ENCODE peak calls at places on chromosomes 5 and 9, in four cellular contexts. T, X, V and R are unnamed samples.
A peak's percentile ranks its signal among the peaks of the same experiment; 100 is the strongest.

GRCh38 chr9:134422301-134422700 is 96.0 kb downstream of the RXRA start:
- DNase-seq in T (peak; percentile 92), V (no peak), X (no peak), R (peak; percentile 98)

GRCh38 chr5:17333755-17334154 is 116.3 kb downstream of the BASP1 start:
- DNase-seq in V (no peak), T (no peak), X (no peak), R (no peak)

GRCh38 chr5:153551537-153552079 is 61.1 kb downstream of the GRIA1 start:
- DNase-seq in V (no peak), X (peak; percentile 61), T (peak; percentile 22), R (no peak)

GRCh38 chr5:150350524-150351344 is 6.8 kb upstream of the TCOF1 start:
- DNase-seq in X (peak; percentile 83), T (peak; percentile 88), V (peak; percentile 76), R (peak; percentile 77)

GRCh38 chr5:149371296-149371962 is 7.7 kb downstream of the IL17B start:
- DNase-seq in X (peak; percentile 62), V (no peak), T (peak; percentile 63), R (peak; percentile 74)

GRCh38 chr5:80125962-80126480 is 90.9 kb downstream of the THBS4 start:
- DNase-seq in X (no peak), V (no peak), T (no peak), R (no peak)

GRCh38 chr5:16773990-16774389 is 157.2 kb upstream of the RETREG1 start:
- DNase-seq in X (peak; percentile 47), T (no peak), V (no peak), R (no peak)

GRCh38 chr5:28084069-28084468 is 1045.7 kb upstream of the CDH9 start:
- DNase-seq in T (no peak), X (no peak), V (no peak), R (no peak)

GRCh38 chr9:89667730-89668129 is 62.9 kb downstream of the GADD45G start:
- DNase-seq in V (no peak), X (no peak), T (no peak), R (peak; percentile 62)

GRCh38 chr9:1383823-1384580 is 333.8 kb downstream of the DMRT2 start:
- DNase-seq in V (no peak), X (no peak), T (no peak), R (no peak)

GRCh38 chr5:109689740-109690455 is at the start of gene MAN2A1:
- DNase-seq in T (peak; percentile 83), X (peak; percentile 71), V (peak; percentile 70), R (peak; percentile 87)

GRCh38 chr5:68225188-68225910 is 9.8 kb downstream of the PIK3R1 start:
- DNase-seq in V (peak; percentile 89), T (peak; percentile 90), X (peak; percentile 28), R (peak; percentile 87)

GRCh38 chr9:33867747-33868429 is 50.9 kb downstream of the UBE2R2 start:
- DNase-seq in T (peak; percentile 86), X (no peak), V (peak; percentile 79), R (no peak)

GRCh38 chr5:28344803-28345433 is 1306.5 kb upstream of the CDH9 start:
- DNase-seq in V (no peak), X (peak; percentile 45), T (no peak), R (no peak)

GRCh38 chr5:180813418-180813817 is 10.8 kb upstream of the MGAT1 start:
- DNase-seq in T (no peak), V (no peak), X (peak; percentile 37), R (no peak)

GRCh38 chr5:88602584-88602983 is 280.4 kb downstream of the MEF2C start:
- DNase-seq in X (peak; percentile 44), T (no peak), V (no peak), R (peak; percentile 23)

GRCh38 chr5:111950660-111951059 is 193.7 kb upstream of the NREP start:
- DNase-seq in X (no peak), T (no peak), V (no peak), R (no peak)

GRCh38 chr9:97307091-97307490 is 368 bp upstream of the CCDC180 start:
- DNase-seq in V (peak; percentile 74), T (peak; percentile 95), X (no peak), R (peak; percentile 57)

GRCh38 chr9:107952773-107953172 is 463.2 kb upstream of the KLF4 start:
- DNase-seq in X (no peak), T (no peak), V (no peak), R (no peak)

GRCh38 chr5:100273846-100274580 is 261.2 kb upstream of the FAM174A start:
- DNase-seq in X (no peak), V (no peak), T (peak; percentile 39), R (no peak)

GRCh38 chr5:167642779-167643517 is 648.5 kb upstream of the WWC1 start:
- DNase-seq in T (no peak), V (no peak), X (peak; percentile 39), R (no peak)

GRCh38 chr5:98769006-98769255 is 4.5 kb upstream of the RGMB start:
- DNase-seq in T (no peak), X (no peak), V (no peak), R (peak; percentile 40)

GRCh38 chr5:1562599-1562998 is 38.8 kb upstream of the LPCAT1 start:
- DNase-seq in V (no peak), X (no peak), T (no peak), R (no peak)

GRCh38 chr9:137299938-137300337 is 2.1 kb downstream of the NRARP start:
- DNase-seq in V (no peak), X (no peak), T (no peak), R (peak; percentile 59)

GRCh38 chr5:44935871-44936270 is 127.1 kb downstream of the MRPS30 start:
- DNase-seq in X (no peak), T (no peak), V (no peak), R (no peak)

GRCh38 chr9:73441890-73442818 is 290.5 kb downstream of the ANXA1 start:
- DNase-seq in V (no peak), X (no peak), T (no peak), R (no peak)

GRCh38 chr9:93028448-93029006 is 30.0 kb upstream of the SUSD3 start:
- DNase-seq in V (no peak), T (no peak), X (no peak), R (peak; percentile 33)

GRCh38 chr9:121154782-121155181 is 46.9 kb downstream of the RAB14 start:
- DNase-seq in T (no peak), V (no peak), X (no peak), R (no peak)

GRCh38 chr5:75152861-75153260 is 83.8 kb downstream of the ANKRD31 start:
- DNase-seq in T (no peak), X (no peak), V (no peak), R (peak; percentile 54)

DNA sequence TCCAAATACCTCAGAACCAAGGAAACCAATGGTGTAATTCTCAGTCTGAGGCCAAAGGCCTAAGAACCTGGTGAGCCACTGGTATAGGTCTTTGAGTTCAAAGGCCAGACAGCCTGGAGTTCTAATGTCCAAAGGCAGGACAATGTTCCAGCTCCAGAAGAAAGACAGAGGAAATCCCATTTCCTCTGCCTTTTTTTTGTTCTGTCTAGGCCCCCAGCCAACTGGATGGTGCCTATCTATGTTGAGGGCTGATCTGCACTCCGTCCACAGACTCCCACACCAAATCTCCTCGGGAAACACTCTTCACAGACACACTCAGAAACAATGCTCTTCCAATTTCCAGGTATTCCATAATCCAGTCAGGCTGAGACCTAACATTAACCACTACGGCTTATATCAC is 30.1 kb downstream of the FNIP1 start:
- DNase-seq in V (no peak), X (no peak), T (no peak), R (peak; percentile 36)
- H3K9me3 ChIP-seq in V (no peaks in the 10 kb centered on the region), X (peaks cover 2% of the 10 kb centered on the region), T (no peaks in the 10 kb centered on the region), R (no peaks in the 10 kb centered on the region)

DNA sequence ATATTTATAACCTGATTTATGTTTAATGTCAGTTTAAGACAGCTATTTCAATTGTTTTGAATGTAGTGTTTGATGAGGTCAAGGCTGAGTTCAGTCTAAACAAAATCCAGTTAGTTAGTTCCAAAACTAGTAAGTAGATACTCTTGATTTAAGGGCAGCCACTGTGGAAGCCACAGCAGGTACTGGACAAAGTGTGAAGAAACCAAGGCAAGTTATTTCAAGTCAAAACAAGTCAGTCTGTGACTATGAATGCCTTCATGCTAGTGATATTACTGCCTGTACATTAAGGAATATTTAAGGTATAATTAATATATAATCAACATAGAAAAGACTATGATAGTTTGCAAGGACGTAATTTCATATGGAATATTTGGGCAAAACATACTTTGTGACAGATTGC is 362.3 kb downstream of the DMRTA1 start:
- DNase-seq in X (no peak), T (no peak), V (no peak), R (no peak)
- H3K9me3 ChIP-seq in X (no peaks in the 10 kb centered on the region), T (no peaks in the 10 kb centered on the region), V (no peaks in the 10 kb centered on the region), R (peaks cover 2% of the 10 kb centered on the region)

GRCh38 chr9:35191105-35191504 is 29.3 kb downstream of the UNC13B start:
- DNase-seq in X (no peak), V (no peak), T (no peak), R (no peak)

GRCh38 chr9:35198191-35198590 is 36.4 kb downstream of the UNC13B start:
- DNase-seq in T (no peak), V (no peak), X (no peak), R (no peak)

GRCh38 chr9:35193762-35194161 is 32.0 kb downstream of the UNC13B start:
- DNase-seq in V (no peak), T (no peak), X (no peak), R (no peak)

DNA sequence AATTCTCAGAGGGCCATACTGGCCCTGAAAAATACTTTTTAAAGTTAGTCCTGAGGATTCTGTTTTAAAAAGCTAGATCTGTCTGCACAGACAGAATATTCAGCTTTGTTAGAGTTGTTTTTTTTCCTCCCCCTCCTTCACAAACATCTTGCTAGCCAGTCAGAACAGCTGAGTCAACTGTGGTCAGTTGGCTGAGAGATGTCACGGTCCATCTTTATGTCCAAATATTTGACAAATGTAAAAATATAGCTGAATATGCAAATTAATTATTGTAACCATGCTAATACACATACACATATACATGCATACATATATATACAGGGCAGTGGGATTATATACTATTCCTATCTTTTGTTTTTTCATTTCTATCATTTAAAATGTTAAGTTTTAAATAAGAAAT is 33.9 kb downstream of the UNC13B start:
- DNase-seq in V (no peak), X (no peak), T (no peak), R (no peak)
- H3K9me3 ChIP-seq in V (no peaks in the 10 kb centered on the region), X (peaks cover 48% of the 10 kb centered on the region), T (no peaks in the 10 kb centered on the region), R (no peaks in the 10 kb centered on the region)

GRCh38 chr5:178786859-178787499 is 56.5 kb upstream of the ZNF354A start:
- DNase-seq in T (no peak), X (peak; percentile 86), V (no peak), R (no peak)
- H3K9me3 ChIP-seq in T (no peaks in the 10 kb centered on the region), X (peaks cover 35% of the 10 kb centered on the region), V (no peaks in the 10 kb centered on the region), R (no peaks in the 10 kb centered on the region)

GRCh38 chr9:40926404-40927259 is 201.8 kb downstream of the FOXD4L6 start:
- DNase-seq in V (peak; percentile 43), T (no peak), X (no peak), R (no peak)
- H3K9me3 ChIP-seq in V (peaks cover 7% of the 10 kb centered on the region), T (no peaks in the 10 kb centered on the region), X (peaks cover 83% of the 10 kb centered on the region), R (peaks cover 7% of the 10 kb centered on the region)